ENCODE peak calls at places on chromosomes 11 and 22, in four cellular contexts. One of them, this sample, is unnamed.

GRCh38 chr22:22923930-22924329 is 36.3 kb downstream of the IGLL5 start:
- DNase-seq in WTC11: no peak
- DNase-seq in K562: peak
- DNase-seq in HepG2: no peak
- DNase-seq in this sample: no peak

GRCh38 chr11:7115775-7116174 is 27.0 kb downstream of the RBMXL2 start:
- DNase-seq in WTC11: no peak
- DNase-seq in K562: no peak
- DNase-seq in HepG2: no peak
- DNase-seq in this sample: no peak

GRCh38 chr22:29916007-29916544 is 33.1 kb downstream of the MTMR3 start:
- DNase-seq in WTC11: no peak
- DNase-seq in K562: no peak
- DNase-seq in HepG2: no peak
- DNase-seq in this sample: no peak

GRCh38 chr22:40040927-40041326 is 46.2 kb downstream of the FAM83F start:
- DNase-seq in WTC11: no peak
- DNase-seq in K562: peak
- DNase-seq in HepG2: no peak
- DNase-seq in this sample: no peak

GRCh38 chr22:38291201-38291777 is 18.5 kb upstream of the TMEM184B start:
- DNase-seq in WTC11: no peak
- DNase-seq in K562: no peak
- DNase-seq in HepG2: no peak
- DNase-seq in this sample: no peak

GRCh38 chr11:117075186-117075585 is 23.0 kb downstream of the SIK3 start:
- DNase-seq in WTC11: no peak
- DNase-seq in K562: no peak
- DNase-seq in HepG2: no peak
- DNase-seq in this sample: no peak

GRCh38 chr11:22920939-22921565 is 60.8 kb upstream of the CCDC179 start:
- DNase-seq in WTC11: peak
- DNase-seq in K562: peak
- DNase-seq in HepG2: peak
- DNase-seq in this sample: no peak

GRCh38 chr11:117248341-117248740 is 15.9 kb downstream of the RNF214 start:
- DNase-seq in WTC11: no peak
- DNase-seq in K562: peak
- DNase-seq in HepG2: no peak
- DNase-seq in this sample: no peak

GRCh38 chr11:74154621-74155281 is 16.1 kb downstream of the C2CD3 start:
- DNase-seq in WTC11: no peak
- DNase-seq in K562: no peak
- DNase-seq in HepG2: no peak
- DNase-seq in this sample: no peak

GRCh38 chr22:30733081-30733680 is 38.5 kb downstream of the OSBP2 start:
- DNase-seq in WTC11: no peak
- DNase-seq in K562: no peak
- DNase-seq in HepG2: no peak
- DNase-seq in this sample: no peak

GRCh38 chr11:5288108-5288911 is 13.4 kb downstream of the OR51B4 start:
- DNase-seq in WTC11: no peak
- DNase-seq in K562: peak
- DNase-seq in HepG2: no peak
- DNase-seq in this sample: no peak

GRCh38 chr11:132987936-132988335 is 544.4 kb downstream of the OPCML start:
- DNase-seq in WTC11: no peak
- DNase-seq in K562: no peak
- DNase-seq in HepG2: no peak
- DNase-seq in this sample: no peak

GRCh38 chr11:47950396-47950795 is 30.0 kb upstream of the PTPRJ start:
- DNase-seq in WTC11: no peak
- DNase-seq in K562: no peak
- DNase-seq in HepG2: no peak
- DNase-seq in this sample: peak

GRCh38 chr11:119916568-119916967 is 187.6 kb upstream of the NECTIN1 start:
- DNase-seq in WTC11: no peak
- DNase-seq in K562: no peak
- DNase-seq in HepG2: no peak
- DNase-seq in this sample: no peak

GRCh38 chr11:133790995-133791394 is 54.3 kb downstream of the SPATA19 start:
- DNase-seq in WTC11: no peak
- DNase-seq in K562: no peak
- DNase-seq in HepG2: no peak
- DNase-seq in this sample: no peak

GRCh38 chr11:129888451-129888850 is 6.9 kb downstream of the NFRKB start:
- DNase-seq in WTC11: no peak
- DNase-seq in K562: no peak
- DNase-seq in HepG2: no peak
- DNase-seq in this sample: no peak

GRCh38 chr22:44605486-44605885 is 96.5 kb upstream of the PRR5 start:
- DNase-seq in WTC11: no peak
- DNase-seq in K562: no peak
- DNase-seq in HepG2: no peak
- DNase-seq in this sample: no peak

GRCh38 chr11:134696455-134696854 is 284.4 kb upstream of the B3GAT1 start:
- DNase-seq in WTC11: no peak
- DNase-seq in K562: no peak
- DNase-seq in HepG2: no peak
- DNase-seq in this sample: no peak

GRCh38 chr11:57474017-57474750 is 13.9 kb downstream of the RTN4RL2 start:
- DNase-seq in WTC11: no peak
- DNase-seq in K562: peak
- DNase-seq in HepG2: no peak
- DNase-seq in this sample: peak

GRCh38 chr11:95556342-95557151 is 233.0 kb downstream of the FAM76B start:
- DNase-seq in WTC11: no peak
- DNase-seq in K562: no peak
- DNase-seq in HepG2: no peak
- DNase-seq in this sample: peak

GRCh38 chr11:67393990-67394389 is 2.2 kb downstream of the RAD9A start:
- DNase-seq in WTC11: no peak
- DNase-seq in K562: no peak
- DNase-seq in HepG2: no peak
- DNase-seq in this sample: no peak

GRCh38 chr22:39814899-39815298 is 78.7 kb downstream of the ENTHD1 start:
- DNase-seq in WTC11: no peak
- DNase-seq in K562: no peak
- DNase-seq in HepG2: no peak
- DNase-seq in this sample: no peak

GRCh38 chr11:82683029-82683428 is 50.6 kb downstream of the FAM181B start:
- DNase-seq in WTC11: peak
- DNase-seq in K562: no peak
- DNase-seq in HepG2: no peak
- DNase-seq in this sample: no peak

DNA sequence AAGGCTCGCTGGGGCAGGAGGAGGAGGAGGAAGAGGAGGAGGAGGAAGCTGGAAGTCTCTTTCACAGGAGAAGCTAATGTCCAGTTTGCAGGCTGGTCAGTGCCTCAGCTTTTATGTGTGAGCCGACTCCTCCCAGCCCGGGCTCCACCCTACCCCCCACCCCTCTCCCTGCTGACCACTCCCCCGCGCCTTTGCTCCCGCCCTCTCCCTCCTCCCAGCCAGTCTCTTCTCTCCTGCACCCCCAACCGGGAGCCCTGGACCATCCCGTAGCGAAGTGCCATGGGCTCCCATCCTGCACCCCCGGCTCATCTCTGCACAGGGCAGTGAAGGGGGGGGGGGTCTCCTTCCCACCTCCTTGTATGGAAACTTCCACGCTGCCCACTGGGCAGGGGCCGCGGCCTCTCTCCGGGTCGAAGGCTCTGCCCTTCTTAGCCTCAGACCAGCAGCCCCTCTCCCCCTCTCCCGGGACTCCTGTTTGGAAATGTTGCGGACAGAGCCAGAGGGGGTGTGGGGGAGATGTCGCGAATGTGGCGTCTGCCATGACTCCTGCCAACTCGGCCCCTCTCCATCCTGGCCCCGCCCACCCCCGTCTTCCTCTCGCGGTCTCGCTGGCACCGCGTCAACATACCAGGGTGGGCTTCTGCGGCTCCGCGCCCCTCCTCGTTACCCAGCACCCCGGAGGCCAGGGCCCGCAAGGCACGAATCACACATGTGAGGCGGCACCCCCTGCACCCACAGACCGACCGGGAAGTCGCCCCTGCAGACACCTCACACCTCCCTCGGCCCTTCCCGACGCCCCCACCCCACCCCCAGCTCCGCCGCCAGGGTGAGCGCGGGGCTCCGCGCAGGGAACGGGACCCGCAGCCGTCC is 1.8 kb downstream of the IGF2 start:
- DNase-seq in WTC11: peak
- DNase-seq in K562: peak
- DNase-seq in HepG2: peak
- DNase-seq in this sample: no peak
- TF ChIP-seq CREM in WTC11: no peak
- TF ChIP-seq CREM in K562: no peak
- TF ChIP-seq CREM in HepG2: no peak
- TF ChIP-seq CREM in this sample: no peak

GRCh38 chr11:44955019-44955738 is 4.5 kb upstream of the TP53I11 start:
- DNase-seq in WTC11: no peak
- DNase-seq in K562: peak
- DNase-seq in HepG2: no peak
- DNase-seq in this sample: no peak
- TF ChIP-seq CREM in WTC11: no peak
- TF ChIP-seq CREM in K562: no peak
- TF ChIP-seq CREM in HepG2: no peak
- TF ChIP-seq CREM in this sample: no peak

GRCh38 chr22:19782533-19782932 is 22.0 kb downstream of the TBX1 start:
- DNase-seq in WTC11: peak
- DNase-seq in K562: no peak
- DNase-seq in HepG2: no peak
- DNase-seq in this sample: no peak

GRCh38 chr22:19779685-19780268 is 19.2 kb downstream of the TBX1 start:
- DNase-seq in WTC11: peak
- DNase-seq in K562: no peak
- DNase-seq in HepG2: no peak
- DNase-seq in this sample: no peak

GRCh38 chr22:19775496-19776325 is 15.1 kb downstream of the TBX1 start:
- DNase-seq in WTC11: peak
- DNase-seq in K562: no peak
- DNase-seq in HepG2: no peak
- DNase-seq in this sample: no peak

GRCh38 chr22:19776433-19777031 is 16.0 kb downstream of the TBX1 start:
- DNase-seq in WTC11: peak
- DNase-seq in K562: peak
- DNase-seq in HepG2: no peak
- DNase-seq in this sample: no peak

DNA sequence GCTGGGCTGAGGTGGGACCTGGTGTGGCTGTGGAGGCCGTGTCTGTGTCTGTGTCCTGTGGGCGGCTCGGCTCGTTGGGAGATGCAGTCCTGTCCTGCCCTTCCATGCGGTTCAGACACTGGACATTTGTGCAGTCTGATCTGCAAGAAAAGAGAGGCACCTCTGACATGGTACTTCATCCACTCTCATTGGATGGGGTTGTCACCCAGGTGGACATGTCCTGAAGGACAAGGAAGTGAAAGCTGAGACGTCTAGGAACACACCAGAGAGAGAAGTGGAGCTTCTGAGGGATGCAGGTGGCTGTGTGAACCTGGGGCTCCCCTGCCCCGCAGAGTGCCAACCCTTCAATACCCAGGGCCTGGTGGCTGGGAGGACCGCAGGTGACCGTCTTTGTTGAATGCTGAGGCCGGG is 18.4 kb downstream of the TBX1 start:
- DNase-seq in WTC11: peak
- DNase-seq in K562: no peak
- DNase-seq in HepG2: no peak
- DNase-seq in this sample: no peak
- TF ChIP-seq CREM in WTC11: no peak
- TF ChIP-seq CREM in K562: no peak
- TF ChIP-seq CREM in HepG2: no peak
- TF ChIP-seq CREM in this sample: no peak

DNA sequence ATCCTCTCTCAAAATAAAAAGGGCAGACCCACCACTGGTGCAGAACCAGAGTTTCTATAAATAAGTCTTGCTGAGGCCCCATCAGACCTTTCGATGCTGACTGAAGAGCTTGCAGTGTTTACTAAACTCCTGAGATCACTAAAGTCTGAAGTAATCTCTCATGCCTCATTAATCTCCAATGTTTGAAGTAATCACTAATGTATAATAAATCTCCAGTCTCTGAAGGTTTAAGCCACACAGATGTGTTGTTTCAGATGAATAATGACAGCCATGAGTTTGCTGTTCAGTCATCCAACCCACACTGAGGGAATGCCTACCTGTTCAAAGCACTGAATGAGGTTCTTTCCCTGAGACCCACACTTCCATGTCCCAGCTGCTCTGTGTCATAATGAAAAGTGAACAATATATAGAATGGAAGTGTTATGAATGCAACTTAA is 50.6 kb upstream of the DEUP1 start:
- DNase-seq in WTC11: no peak
- DNase-seq in K562: no peak
- DNase-seq in HepG2: no peak
- DNase-seq in this sample: peak
- TF ChIP-seq CREM in WTC11: no peak
- TF ChIP-seq CREM in K562: no peak
- TF ChIP-seq CREM in HepG2: no peak
- TF ChIP-seq CREM in this sample: peak

DNA sequence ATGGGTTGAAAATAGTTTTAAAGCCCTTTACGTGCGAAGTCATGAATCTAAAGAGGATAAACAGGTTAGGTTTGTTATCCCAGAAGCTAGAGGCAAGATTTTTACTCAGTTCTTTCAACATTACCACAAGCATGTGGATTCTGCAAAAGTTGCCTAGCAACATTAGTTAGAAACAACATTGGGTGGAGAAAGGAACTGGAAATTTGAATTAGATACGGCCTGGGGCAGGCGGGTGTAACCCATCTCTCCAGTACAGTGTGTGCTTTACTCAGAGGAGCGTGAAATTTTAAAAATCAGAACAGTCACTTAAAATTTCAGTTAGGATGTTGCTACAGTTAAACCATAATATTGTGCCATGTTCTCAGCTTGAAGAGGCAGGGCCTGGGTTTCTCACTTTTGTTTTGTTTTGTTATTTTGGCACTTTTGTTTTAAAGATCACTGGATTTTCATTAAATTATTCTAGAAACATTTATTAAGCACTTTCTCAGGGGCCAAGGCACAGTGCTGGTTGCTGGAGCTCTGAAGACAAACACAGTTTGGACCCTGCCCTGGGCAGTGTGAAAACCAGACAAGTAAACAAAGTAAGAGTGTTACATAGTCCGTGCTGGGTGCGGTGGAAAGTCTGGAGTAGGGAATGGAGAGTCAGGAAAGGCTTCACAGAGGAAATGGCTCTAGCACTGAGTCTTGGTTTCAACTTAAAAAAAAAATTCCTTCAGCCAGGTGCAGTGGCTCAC is 4.4 kb upstream of the WEE1 start:
- DNase-seq in WTC11: peak
- DNase-seq in K562: no peak
- DNase-seq in HepG2: peak
- DNase-seq in this sample: no peak
- TF ChIP-seq CREM in WTC11: no peak
- TF ChIP-seq CREM in K562: no peak
- TF ChIP-seq CREM in HepG2: peak
- TF ChIP-seq CREM in this sample: no peak

GRCh38 chr22:46086577-46087335 is 63.6 kb upstream of the PPARA start:
- DNase-seq in WTC11: no peak
- DNase-seq in K562: no peak
- DNase-seq in HepG2: no peak
- DNase-seq in this sample: no peak
- TF ChIP-seq CREM in WTC11: no peak
- TF ChIP-seq CREM in K562: no peak
- TF ChIP-seq CREM in HepG2: no peak
- TF ChIP-seq CREM in this sample: no peak

This sample was measured in GM12878.